ENCODE peak calls at places on chromosomes 12 and 14, in four cellular contexts. F, Q, V and L are unnamed samples.

GRCh38 chr14:88667555-88668273 is 104.9 kb downstream of the ZC3H14 start:
- DNase-seq in F (peak; percentile 38), Q (peak; percentile 67), V (peak; percentile 25), L (peak; percentile 72)

GRCh38 chr14:64463198-64463597 is 2.1 kb upstream of the AKAP5 start:
- DNase-seq in F (no peak), Q (no peak), V (peak; percentile 43), L (no peak)

GRCh38 chr14:30974628-30975027 is 50.8 kb upstream of the AP4S1 start:
- DNase-seq in F (no peak), Q (no peak), V (no peak), L (no peak)

GRCh38 chr14:96508900-96509299 is 6.7 kb downstream of the PAPOLA start:
- DNase-seq in F (no peak), Q (no peak), V (no peak), L (no peak)

GRCh38 chr12:32116897-32117296 is 10.2 kb downstream of the BICD1 start:
- DNase-seq in F (no peak), Q (no peak), V (no peak), L (no peak)

GRCh38 chr12:81255456-81255855 is 177.6 kb downstream of the ACSS3 start:
- DNase-seq in F (no peak), Q (no peak), V (no peak), L (no peak)

GRCh38 chr14:99231850-99232401 is 40.1 kb downstream of the BCL11B start:
- DNase-seq in F (peak; percentile 80), Q (no peak), V (no peak), L (no peak)

GRCh38 chr12:2083008-2083407 is 30.2 kb downstream of the CACNA1C start:
- DNase-seq in F (no peak), Q (no peak), V (no peak), L (no peak)

GRCh38 chr12:13133886-13134285 is 30.4 kb upstream of the GSG1 start:
- DNase-seq in F (no peak), Q (no peak), V (no peak), L (no peak)

GRCh38 chr12:122336015-122336946 is 70.0 kb upstream of the VPS33A start:
- DNase-seq in F (peak; percentile 54), Q (peak; percentile 38), V (no peak), L (peak; percentile 52)

GRCh38 chr14:60707858-60708257 is 16.3 kb downstream of the SIX4 start:
- DNase-seq in F (no peak), Q (no peak), V (no peak), L (no peak)

GRCh38 chr14:25909361-25909760 is 688.5 kb downstream of the NOVA1 start:
- DNase-seq in F (no peak), Q (no peak), V (no peak), L (no peak)

GRCh38 chr12:121530600-121531355 is 50.0 kb downstream of the KDM2B start:
- DNase-seq in F (peak; percentile 48), Q (no peak), V (no peak), L (peak; percentile 69)

GRCh38 chr14:104364830-104365229 is 214.7 kb upstream of the C14orf180 start:
- DNase-seq in F (no peak), Q (no peak), V (no peak), L (no peak)

GRCh38 chr14:38279556-38279955 is 23.7 kb upstream of the CLEC14A start:
- DNase-seq in F (no peak), Q (no peak), V (no peak), L (no peak)

GRCh38 chr12:76399040-76399439 is 50.8 kb upstream of the BBS10 start:
- DNase-seq in F (no peak), Q (no peak), V (no peak), L (no peak)

GRCh38 chr12:55073043-55074022 is 52.9 kb upstream of the OR9K2 start:
- DNase-seq in F (peak; percentile 78), Q (peak; percentile 42), V (peak; percentile 20), L (peak; percentile 79)

GRCh38 chr12:127635838-127636237 is 631.1 kb upstream of the TMEM132C start:
- DNase-seq in F (no peak), Q (no peak), V (no peak), L (no peak)

GRCh38 chr12:118714051-118714460 is 267.3 kb upstream of the SRRM4 start:
- DNase-seq in F (peak; percentile 74), Q (peak; percentile 13), V (peak; percentile 11), L (peak; percentile 61)

GRCh38 chr14:77681196-77682157 is 26.3 kb downstream of the ALKBH1 start:
- DNase-seq in F (no peak), Q (no peak), V (no peak), L (no peak)

GRCh38 chr14:20711275-20712069 is 22.9 kb downstream of the ANG start:
- DNase-seq in F (no peak), Q (no peak), V (no peak), L (no peak)

GRCh38 chr12:2179953-2180736 is 127.4 kb downstream of the CACNA1C start:
- DNase-seq in F (no peak), Q (peak; percentile 31), V (no peak), L (no peak)

DNA sequence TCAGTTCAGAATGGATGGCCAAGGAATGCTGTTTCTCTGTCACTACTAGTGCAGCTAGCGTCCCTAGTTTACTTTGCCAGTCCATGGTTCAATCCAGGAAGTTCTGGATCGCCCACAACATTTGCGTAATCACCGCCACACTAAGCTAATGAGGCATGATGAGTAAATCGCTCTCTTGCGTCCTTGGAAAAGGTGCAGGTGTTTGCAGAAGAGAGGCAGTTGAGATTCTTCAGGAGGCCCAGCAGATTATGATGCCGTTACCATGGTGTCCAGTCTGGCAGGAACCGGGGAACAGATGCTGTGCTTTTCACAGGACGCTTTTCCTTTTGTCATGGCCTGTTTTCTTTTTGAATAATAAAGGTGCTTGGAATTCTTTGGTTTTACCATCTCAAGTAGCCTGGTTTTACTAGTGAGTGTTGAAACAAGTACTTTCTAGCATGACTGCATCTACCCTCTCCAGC is 9.0 kb downstream of the TPH2 start:
- DNase-seq in F (peak; percentile 71), Q (no peak), V (no peak), L (no peak)
- TF ChIP-seq ESRRA in F (no peak), Q (no peak), V (no peak), L (no peak)

DNA sequence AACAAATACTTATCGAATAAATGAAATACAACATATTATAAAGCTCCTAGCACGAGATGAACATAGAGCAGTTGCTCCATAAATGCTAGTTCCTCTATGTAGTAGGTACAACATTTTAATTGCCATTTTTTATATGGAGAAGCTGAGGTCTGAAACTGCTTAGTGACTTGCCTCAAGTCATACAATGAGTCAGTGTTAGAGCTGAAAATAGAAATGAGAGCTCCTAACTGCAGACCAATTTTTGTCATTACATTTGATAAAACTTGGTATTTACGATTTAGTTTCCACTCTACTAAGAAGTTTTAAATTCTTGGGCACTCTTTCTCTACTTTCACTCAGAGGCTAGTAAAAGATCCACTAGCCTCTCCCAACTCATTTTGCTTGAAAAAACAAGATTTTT is 8.0 kb upstream of the TMED10 start:
- DNase-seq in F (no peak), Q (no peak), V (peak; percentile 17), L (no peak)
- TF ChIP-seq ESRRA in F (no peak), Q (no peak), V (no peak), L (no peak)

GRCh38 chr14:23559010-23559920 is 3.2 kb downstream of the THTPA start:
- DNase-seq in F (peak; percentile 86), Q (peak; percentile 72), V (no peak), L (peak; percentile 69)
- TF ChIP-seq ESRRA in F (no peak), Q (no peak), V (no peak), L (no peak)

DNA sequence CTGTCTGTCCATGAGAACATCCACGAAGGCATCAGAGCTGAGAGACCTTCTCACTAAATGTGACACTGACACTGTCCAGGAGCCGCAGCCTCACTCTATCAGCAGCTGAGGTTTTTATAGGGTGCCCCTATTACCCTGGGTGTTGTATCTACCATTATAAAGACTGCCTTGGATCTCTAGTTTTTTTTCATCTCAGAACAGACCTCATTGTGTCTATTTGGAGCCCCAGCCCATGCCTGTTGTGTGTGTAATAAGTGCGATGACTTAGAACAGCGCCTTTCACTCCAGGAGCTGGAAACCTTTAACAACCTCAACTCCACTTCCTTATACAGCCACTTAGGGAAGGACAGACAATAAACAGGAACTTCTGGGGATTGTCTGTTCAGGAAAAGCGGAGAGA is 420.4 kb downstream of the RAD51B start:
- DNase-seq in F (no peak), Q (no peak), V (no peak), L (no peak)
- TF ChIP-seq ESRRA in F (no peak), Q (no peak), V (no peak), L (no peak)

GRCh38 chr14:35878272-35879140 is 52.4 kb downstream of the BRMS1L start:
- DNase-seq in F (no peak), Q (peak; percentile 41), V (no peak), L (no peak)
- TF ChIP-seq ESRRA in F (no peak), Q (no peak), V (no peak), L (no peak)

GRCh38 chr14:33534636-33535035 is 416.2 kb downstream of the EGLN3 start:
- DNase-seq in F (no peak), Q (no peak), V (no peak), L (no peak)

GRCh38 chr14:33530358-33530757 is 420.5 kb downstream of the EGLN3 start:
- DNase-seq in F (no peak), Q (no peak), V (no peak), L (no peak)

GRCh38 chr14:33529773-33530172 is 421.1 kb downstream of the EGLN3 start:
- DNase-seq in F (no peak), Q (no peak), V (no peak), L (no peak)

GRCh38 chr14:33528655-33529054 is 422.2 kb downstream of the EGLN3 start:
- DNase-seq in F (no peak), Q (no peak), V (no peak), L (no peak)

GRCh38 chr14:33532581-33532980 is 418.3 kb downstream of the EGLN3 start:
- DNase-seq in F (no peak), Q (no peak), V (no peak), L (no peak)
- TF ChIP-seq ESRRA in F (no peak), Q (no peak), V (no peak), L (no peak)

DNA sequence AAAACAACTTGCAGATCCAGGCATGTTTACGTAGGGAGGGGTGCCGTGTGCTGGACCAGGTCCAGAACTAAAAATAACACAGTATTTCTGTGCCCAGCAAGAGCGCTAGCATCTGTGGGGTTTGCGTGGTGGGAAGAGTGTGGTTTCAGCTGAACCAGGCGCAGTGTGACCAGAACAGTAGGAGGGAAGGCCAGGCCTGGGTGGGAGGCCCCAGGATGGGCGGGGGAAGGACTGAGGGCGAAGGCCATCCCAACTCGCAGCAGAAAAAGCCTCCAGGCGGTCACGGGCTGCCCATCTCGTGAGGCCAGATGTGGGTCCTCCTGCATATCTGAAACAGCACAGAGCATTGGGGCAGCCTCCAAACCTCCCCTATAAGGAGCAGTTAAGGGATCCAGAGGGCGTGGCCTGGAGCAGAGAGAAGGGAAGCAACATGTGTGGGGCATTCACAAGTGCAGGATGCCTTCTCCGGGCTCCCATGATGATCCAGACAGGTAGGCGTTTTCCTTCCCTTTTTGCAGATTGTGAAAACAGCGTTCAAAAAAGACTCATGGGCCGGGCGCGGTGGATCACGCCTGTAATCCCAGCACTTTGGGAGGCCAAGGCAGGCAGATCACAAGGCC is 17.8 kb upstream of the CD9 start:
- DNase-seq in F (no peak), Q (no peak), V (no peak), L (no peak)
- TF ChIP-seq ESRRA in F (no peak), Q (no peak), V (no peak), L (no peak)

GRCh38 chr12:14942532-14942931 is 4.2 kb upstream of the ERP27 start:
- DNase-seq in F (no peak), Q (no peak), V (no peak), L (no peak)

GRCh38 chr12:14948672-14949071 is 10.3 kb upstream of the ERP27 start:
- DNase-seq in F (no peak), Q (no peak), V (peak; percentile 90), L (no peak)

GRCh38 chr12:14949631-14950030 is 11.3 kb upstream of the ERP27 start:
- DNase-seq in F (no peak), Q (no peak), V (no peak), L (no peak)

GRCh38 chr12:14946856-14947255 is 8.5 kb upstream of the ERP27 start:
- DNase-seq in F (no peak), Q (no peak), V (no peak), L (no peak)

GRCh38 chr12:14946162-14946561 is 7.8 kb upstream of the ERP27 start:
- DNase-seq in F (no peak), Q (no peak), V (no peak), L (no peak)
- TF ChIP-seq ESRRA in F (no peak), Q (no peak), V (no peak), L (no peak)